ENCODE peak calls at places on chromosomes 6 and 20, in nine cellular contexts. T, L, Q, N, S, H, J, X and M are unnamed samples.

GRCh38 chr6:128305976-128306375 is 214.4 kb downstream of the PTPRK start:
- DNase-seq in N (no peak), L (no peak), H (no peak), J (no peak), Q (no peak), X (no peak), T (no peak), S (no peak), M (no peak)

GRCh38 chr6:82331031-82331773 is 32.4 kb upstream of the TPBG start:
- DNase-seq in Q (peak), H (no peak), L (no peak), T (no peak), J (no peak), N (no peak), X (no peak), S (no peak), M (no peak)

GRCh38 chr20:10877345-10877744 is 203.5 kb upstream of the JAG1 start:
- DNase-seq in X (no peak), J (no peak), T (peak), S (no peak), L (peak), Q (no peak), H (no peak), N (peak), M (no peak)

GRCh38 chr6:131017962-131018361 is 45.1 kb downstream of the EPB41L2 start:
- DNase-seq in S (no peak), T (no peak), J (no peak), X (no peak), L (no peak), H (no peak), N (no peak), Q (no peak), M (no peak)

GRCh38 chr6:167824591-167825041 is 2.1 kb upstream of the AFDN start:
- DNase-seq in T (no peak), Q (no peak), N (no peak), L (no peak), J (no peak), X (no peak), H (peak), S (no peak), M (no peak)

GRCh38 chr6:135358907-135359459 is 138.6 kb downstream of the AHI1 start:
- DNase-seq in X (no peak), J (no peak), Q (no peak), T (no peak), S (no peak), L (no peak), N (no peak), H (no peak), M (no peak)

GRCh38 chr6:113971786-113972185 is 838 bp upstream of the HDAC2 start:
- DNase-seq in J (no peak), L (no peak), Q (no peak), T (no peak), X (no peak), H (no peak), N (no peak), S (no peak), M (no peak)

GRCh38 chr6:47453372-47453936 is 24.1 kb upstream of the CD2AP start:
- DNase-seq in Q (no peak), H (no peak), N (no peak), X (no peak), L (no peak), S (no peak), J (no peak), T (no peak), M (no peak)

GRCh38 chr20:61956396-61957342 is 109.0 kb downstream of the TAF4 start:
- DNase-seq in X (peak), S (no peak), J (peak), Q (no peak), L (no peak), N (no peak), H (no peak), T (no peak), M (no peak)

GRCh38 chr6:166778776-166779175 is 151.7 kb upstream of the RPS6KA2 start:
- DNase-seq in X (no peak), Q (no peak), J (no peak), H (no peak), L (no peak), S (no peak), T (no peak), N (no peak), M (no peak)

GRCh38 chr20:21936720-21937380 is 231.4 kb downstream of the PAX1 start:
- DNase-seq in S (no peak), T (no peak), L (no peak), X (no peak), J (no peak), Q (no peak), H (no peak), N (no peak), M (no peak)

GRCh38 chr6:156563710-156564109 is 213.5 kb upstream of the ARID1B start:
- DNase-seq in L (no peak), S (peak), X (no peak), J (no peak), N (no peak), Q (no peak), H (no peak), T (no peak), M (no peak)

GRCh38 chr20:64158346-64159285 is 5.6 kb upstream of the MYT1 start:
- DNase-seq in J (no peak), N (no peak), S (no peak), T (no peak), Q (no peak), H (no peak), L (no peak), X (no peak), M (no peak)

GRCh38 chr6:164252952-164253351 is 838.4 kb downstream of the QKI start:
- DNase-seq in J (no peak), L (no peak), N (no peak), X (no peak), S (no peak), Q (no peak), T (no peak), H (no peak), M (no peak)

GRCh38 chr20:25565578-25566157 is 19.7 kb downstream of the NINL start:
- DNase-seq in T (no peak), J (peak), Q (no peak), L (no peak), S (no peak), X (no peak), N (no peak), H (no peak), M (no peak)

GRCh38 chr20:2749951-2750342 is 50.5 kb downstream of the CPXM1 start:
- DNase-seq in T (no peak), H (peak), N (peak), X (no peak), J (no peak), Q (no peak), S (no peak), L (no peak), M (no peak)

GRCh38 chr6:27871919-27872633 is 40.1 kb downstream of the OR2B2 start:
- DNase-seq in H (peak), S (peak), N (peak), Q (peak), X (peak), J (no peak), L (no peak), T (no peak), M (peak)

GRCh38 chr6:6614096-6614964 is 25.8 kb downstream of the LY86 start:
- DNase-seq in J (no peak), T (no peak), L (no peak), N (no peak), S (peak), X (no peak), H (no peak), Q (no peak), M (no peak)

DNA sequence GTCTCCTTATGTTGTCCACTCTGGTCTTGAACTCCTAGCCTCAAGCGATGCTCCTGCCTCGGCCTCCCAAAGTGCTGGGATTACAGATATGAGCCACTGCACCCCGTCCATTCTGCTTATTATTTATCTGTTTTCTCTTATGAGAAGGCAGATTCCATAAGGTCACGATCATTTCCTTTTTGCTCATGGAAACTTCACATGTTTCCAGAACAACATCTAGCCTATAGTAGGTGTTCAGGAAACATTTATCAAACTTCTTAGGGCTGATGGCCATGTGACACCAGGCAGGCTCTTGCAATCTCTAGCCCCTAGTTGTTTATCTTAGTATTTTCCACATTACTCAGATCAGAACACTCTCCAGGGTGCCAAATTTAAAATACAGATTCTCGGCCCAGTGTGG is 61.2 kb downstream of the ZFP64 start:
- DNase-seq in N (no peak), X (no peak), T (no peak), H (no peak), S (no peak), Q (no peak), J (no peak), L (no peak), M (no peak)
- TF ChIP-seq POLR2A in N (no peak), X (no peak), T (no peak), H (no peak), S (no peak), Q (no peak), J (no peak), L (no peak), M (no peak)

GRCh38 chr20:53952528-53953096 is 117.8 kb downstream of the BCAS1 start:
- DNase-seq in X (no peak), Q (no peak), T (no peak), S (no peak), J (no peak), N (no peak), H (no peak), L (no peak), M (no peak)
- TF ChIP-seq POLR2A in X (no peak), Q (no peak), T (no peak), S (no peak), J (no peak), N (no peak), H (no peak), L (no peak), M (no peak)

DNA sequence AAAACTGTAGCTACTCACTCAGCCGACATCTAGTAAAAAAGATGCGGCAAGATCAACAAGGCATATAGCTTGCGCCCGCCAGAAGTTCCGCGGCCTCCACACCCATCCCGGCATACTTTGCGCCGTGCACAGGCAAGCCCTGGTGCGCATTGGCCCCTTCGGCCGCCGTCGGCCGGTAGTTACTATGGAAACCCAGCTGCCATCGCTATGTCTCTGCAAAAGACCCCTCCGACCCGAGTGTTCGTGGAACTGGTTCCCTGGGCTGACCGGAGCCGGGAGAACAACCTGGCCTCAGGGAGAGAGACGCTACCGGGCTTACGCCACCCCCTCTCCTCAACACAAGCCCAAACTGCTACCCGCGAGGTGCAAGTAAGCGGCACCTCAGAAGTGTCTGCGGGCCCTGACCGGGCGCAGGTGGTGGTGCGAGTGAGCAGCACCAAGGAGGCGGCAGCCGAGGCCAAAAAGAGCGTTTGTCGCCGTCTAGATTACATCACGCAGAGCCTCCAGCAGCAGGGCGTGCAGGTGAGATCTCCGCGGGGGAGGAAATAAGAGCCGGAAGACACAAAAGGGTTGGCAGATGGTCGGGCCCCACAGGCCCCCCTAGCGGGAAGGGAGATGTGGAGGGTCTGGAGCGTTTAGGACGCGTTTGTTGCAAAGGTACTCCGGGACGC is at the start of gene IRAK1BP1:
- DNase-seq in N (peak), X (peak), J (peak), L (peak), Q (peak), T (peak), S (peak), H (peak), M (peak)
- TF ChIP-seq POLR2A in N (no peak), X (no peak), J (peak), L (no peak), Q (peak), T (no peak), S (no peak), H (no peak), M (no peak)

GRCh38 chr20:38501858-38502431 is 29.3 kb downstream of the RALGAPB start:
- DNase-seq in H (no peak), X (no peak), N (no peak), S (no peak), Q (no peak), J (no peak), L (no peak), T (no peak), M (no peak)
- TF ChIP-seq POLR2A in H (no peak), X (no peak), N (no peak), S (no peak), Q (no peak), J (no peak), L (no peak), T (no peak), M (no peak)

GRCh38 chr6:43786664-43787329 is 16.8 kb downstream of the VEGFA start:
- DNase-seq in Q (no peak), J (no peak), T (no peak), L (no peak), H (no peak), X (peak), N (no peak), S (no peak), M (no peak)
- TF ChIP-seq POLR2A in Q (no peak), J (no peak), T (no peak), L (no peak), H (no peak), X (no peak), N (no peak), S (no peak), M (no peak)

GRCh38 chr6:13678255-13678983 is 33.2 kb downstream of the RANBP9 start:
- DNase-seq in S (no peak), L (no peak), J (peak), H (no peak), N (no peak), X (no peak), T (no peak), Q (no peak), M (no peak)
- TF ChIP-seq POLR2A in S (no peak), L (no peak), J (no peak), H (no peak), N (no peak), X (no peak), T (no peak), Q (no peak), M (no peak)

DNA sequence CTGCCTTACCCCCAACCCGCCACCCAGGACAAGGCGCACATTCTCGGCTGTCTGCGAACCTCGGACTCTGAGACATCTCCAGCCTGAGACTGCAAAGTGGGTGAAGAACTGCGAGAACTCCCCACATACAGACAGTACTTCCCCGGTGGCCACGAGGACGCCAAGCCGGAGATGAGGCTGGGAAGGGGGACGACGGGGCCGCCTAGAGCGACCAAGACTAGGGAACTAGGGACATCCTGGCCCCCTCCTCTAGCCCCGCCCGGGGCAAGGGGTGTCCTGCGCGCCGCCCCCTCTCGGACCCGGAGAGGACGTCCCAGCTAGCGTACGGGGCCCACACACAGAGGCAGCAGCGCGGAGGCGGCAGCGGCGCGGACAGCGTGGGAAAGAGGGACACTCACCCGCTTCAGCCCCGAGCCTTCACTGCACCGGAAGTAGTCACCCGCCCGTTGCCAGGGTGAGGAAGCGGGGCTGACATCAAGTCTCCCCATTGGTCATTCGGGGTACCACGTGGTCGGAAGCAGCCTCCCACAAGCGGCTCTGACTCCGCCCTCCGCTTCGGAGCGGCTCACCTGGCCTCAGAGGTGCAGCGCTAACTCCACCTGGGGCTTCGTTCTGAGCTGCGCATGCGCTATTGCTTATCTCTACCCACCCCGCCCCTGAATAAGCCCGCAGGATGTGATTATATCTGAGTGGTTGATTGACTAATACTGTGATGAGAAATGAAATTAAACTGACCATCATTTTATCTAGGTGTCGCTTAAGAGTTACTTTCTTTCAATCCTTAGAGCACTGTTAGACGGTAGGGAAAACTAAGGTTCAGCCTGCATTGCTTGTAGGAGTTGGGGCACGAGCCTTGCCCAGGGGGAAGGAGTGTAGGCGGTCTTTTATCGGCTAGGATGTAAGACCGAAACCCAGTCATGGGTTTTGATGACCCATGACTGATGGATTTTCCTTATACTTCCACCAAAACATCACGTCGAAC is at the start of gene TASP1:
- DNase-seq in X (peak), J (peak), T (peak), N (peak), S (peak), H (peak), L (peak), Q (peak), M (peak)
- TF ChIP-seq POLR2A in X (peak), J (peak), T (peak), N (peak), S (peak), H (no peak), L (peak), Q (peak), M (peak)